ENCODE peak calls at places on chromosomes 3 and 15, in ten cellular contexts. X, S, Q, K, T, M, Y, U, Z and N are unnamed samples.

GRCh38 chr15:51751687-51752683 is 588 bp downstream of the TMOD2 start:
- DNase-seq in S (peak), M (peak), K (peak), T (peak), Q (no peak), Y (no peak), Z (peak), U (no peak), X (peak), N (no peak)

GRCh38 chr3:134754768-134755559 is 40.1 kb upstream of the EPHB1 start:
- DNase-seq in K (peak), Q (no peak), T (peak), U (no peak), M (peak), X (peak), Z (peak), S (peak), Y (no peak), N (peak)

GRCh38 chr15:96360581-96361308 is 30.2 kb downstream of the NR2F2 start:
- DNase-seq in Q (no peak), S (no peak), M (no peak), K (no peak), Z (peak), Y (no peak), T (no peak), U (no peak), X (no peak), N (no peak)

GRCh38 chr3:101994386-101994785 is 145.1 kb downstream of the NFKBIZ start:
- DNase-seq in Y (no peak), M (no peak), S (no peak), T (peak), Z (no peak), X (no peak), K (no peak), U (no peak), Q (no peak), N (no peak)

GRCh38 chr15:75655911-75656310 is 8.2 kb downstream of the SNX33 start:
- DNase-seq in Y (no peak), M (no peak), Q (no peak), T (no peak), U (no peak), X (no peak), Z (no peak), K (no peak), S (no peak), N (no peak)

GRCh38 chr15:59553879-59554735 is 57.5 kb upstream of the GCNT3 start:
- DNase-seq in Z (no peak), Q (peak), T (peak), X (peak), M (peak), K (no peak), Y (peak), S (peak), U (no peak), N (no peak)

GRCh38 chr3:17160597-17160996 is 275.8 kb downstream of the PLCL2 start:
- DNase-seq in Z (no peak), U (no peak), T (no peak), K (no peak), M (no peak), Q (no peak), Y (no peak), S (no peak), X (no peak), N (no peak)

GRCh38 chr3:172751188-172751571 is 654 bp downstream of the ECT2 start:
- DNase-seq in K (peak), M (peak), U (peak), T (peak), Y (no peak), S (peak), X (peak), Z (no peak), Q (no peak), N (no peak)

GRCh38 chr15:48781002-48781401 is 29.9 kb downstream of the CEP152 start:
- DNase-seq in S (no peak), U (no peak), T (no peak), X (no peak), M (no peak), Q (no peak), Y (no peak), Z (no peak), K (no peak), N (no peak)

GRCh38 chr3:49248828-49249227 is 28.2 kb downstream of the C3orf62 start:
- DNase-seq in Q (peak), T (no peak), M (peak), Y (no peak), K (no peak), X (no peak), U (no peak), Z (no peak), S (no peak), N (no peak)

GRCh38 chr15:39907216-39907615 is 12.8 kb downstream of the GPR176 start:
- DNase-seq in M (no peak), S (no peak), Y (no peak), X (no peak), Q (no peak), U (no peak), T (no peak), K (no peak), Z (no peak), N (no peak)

GRCh38 chr15:74043425-74044266 is 38.7 kb downstream of the GOLGA6A start:
- DNase-seq in U (no peak), Z (no peak), M (no peak), K (no peak), Q (no peak), X (no peak), Y (no peak), S (no peak), T (no peak), N (no peak)

GRCh38 chr3:134755821-134756220 is 39.2 kb upstream of the EPHB1 start:
- DNase-seq in Z (no peak), Y (no peak), K (no peak), T (no peak), M (no peak), U (no peak), X (no peak), S (no peak), Q (no peak), N (no peak)

GRCh38 chr3:177410734-177411133 is 213.5 kb upstream of the TBL1XR1 start:
- DNase-seq in Q (no peak), X (no peak), T (no peak), K (no peak), S (peak), Z (peak), M (no peak), U (no peak), Y (no peak), N (no peak)

GRCh38 chr3:187713504-187713903 is 11.1 kb upstream of the RTP2 start:
- DNase-seq in Y (peak), U (no peak), Z (no peak), S (peak), M (peak), T (no peak), X (peak), K (peak), Q (peak), N (no peak)

GRCh38 chr15:67383903-67384302 is 129.3 kb downstream of the IQCH start:
- DNase-seq in M (no peak), K (no peak), S (peak), Q (no peak), Z (no peak), X (no peak), Y (no peak), U (no peak), T (no peak), N (no peak)

GRCh38 chr15:71136159-71137137 is 21.2 kb downstream of the THSD4 start:
- DNase-seq in Y (peak), K (peak), U (no peak), X (peak), M (peak), S (peak), Q (peak), T (peak), Z (no peak), N (peak)

GRCh38 chr3:31505353-31506048 is 27.2 kb upstream of the STT3B start:
- DNase-seq in M (no peak), K (peak), U (no peak), X (no peak), S (no peak), Y (no peak), Z (no peak), Q (no peak), T (no peak), N (no peak)

GRCh38 chr3:140420621-140421357 is 257.1 kb upstream of the TRIM42 start:
- DNase-seq in K (no peak), U (no peak), X (no peak), Q (no peak), Y (peak), M (peak), T (no peak), S (no peak), Z (no peak), N (peak)

GRCh38 chr3:100005670-100006393 is 108.5 kb downstream of the FILIP1L start:
- DNase-seq in Z (no peak), Y (no peak), M (no peak), U (no peak), T (no peak), K (no peak), S (no peak), Q (no peak), X (no peak), N (no peak)

GRCh38 chr3:127162947-127163645 is 29.8 kb upstream of the PRR23E start:
- DNase-seq in U (no peak), K (peak), S (no peak), Z (no peak), Y (no peak), Q (no peak), T (no peak), M (no peak), X (no peak), N (peak)

GRCh38 chr3:171753665-171754408 is 56.4 kb downstream of the PLD1 start:
- DNase-seq in T (peak), K (no peak), Z (no peak), M (peak), U (no peak), S (no peak), X (no peak), Q (no peak), Y (peak), N (no peak)

GRCh38 chr3:125374501-125374995 is 577 bp downstream of the ZNF148 start:
- DNase-seq in M (peak), Y (no peak), X (peak), K (peak), T (peak), Z (peak), U (peak), Q (no peak), S (peak), N (peak)

GRCh38 chr3:159486580-159486979 is 502.1 kb upstream of the IL12A start:
- DNase-seq in M (no peak), Q (no peak), S (peak), X (peak), T (no peak), Z (no peak), Y (peak), K (no peak), U (no peak), N (no peak)

GRCh38 chr15:80923668-80924067 is 66.0 kb downstream of the MESD start:
- DNase-seq in S (no peak), U (no peak), K (no peak), T (no peak), M (peak), Y (no peak), Z (no peak), X (no peak), Q (no peak), N (no peak)

GRCh38 chr3:78497692-78498091 is 1270.1 kb downstream of the ROBO1 start:
- DNase-seq in U (no peak), X (no peak), M (no peak), Z (no peak), Q (no peak), K (no peak), Y (no peak), T (no peak), S (no peak), N (no peak)